ENCODE peak calls at places on chromosomes 11 and 22, in four cellular contexts. F is left ventricle myocardium superior; S is activated B cell treated with CpG ODN at 0.5 μM for 24 hours; I is activated CD8-positive, alpha-beta memory T cell treated with anti-CD3 and anti-CD28 coated beads, Interleukin-2, amount 10 ng/mL, durations not matched to agents 7 days and 5 days. K is an unnamed sample.

GRCh38 chr11:10623797-10624761 is 55.6 kb upstream of the LYVE1 start:
- ATAC-seq in F (peak; percentile 50), S (peak; percentile 9), I (no peak), K (no peak)

GRCh38 chr11:132101861-132102260 is 731.4 kb downstream of the NTM start:
- ATAC-seq in F (no peak), S (no peak), I (no peak), K (no peak)

GRCh38 chr22:25282671-25283561 is 63.5 kb downstream of the CRYBB2 start:
- ATAC-seq in F (no peak), S (peak; percentile 58), I (no peak), K (no peak)

GRCh38 chr11:68145120-68145866 is 24.1 kb upstream of the CHKA start:
- ATAC-seq in F (peak; percentile 1), S (no peak), I (no peak), K (no peak)

GRCh38 chr11:36131719-36132349 is 157.4 kb downstream of the COMMD9 start:
- ATAC-seq in F (peak; percentile 85), S (no peak), I (no peak), K (no peak)

GRCh38 chr22:30196867-30197336 is 49.7 kb downstream of the LIF start:
- ATAC-seq in F (no peak), S (peak; percentile 31), I (no peak), K (no peak)

GRCh38 chr11:64624869-64625481 is 34.0 kb downstream of the SLC22A12 start:
- ATAC-seq in F (peak; percentile 18), S (peak; percentile 80), I (no peak), K (no peak)

GRCh38 chr11:134294664-134295063 is 18.5 kb downstream of the GLB1L3 start:
- ATAC-seq in F (no peak), S (no peak), I (no peak), K (peak; percentile 79)

GRCh38 chr22:20029550-20030225 is 8.8 kb downstream of the TANGO2 start:
- ATAC-seq in F (peak; percentile 57), S (no peak), I (no peak), K (no peak)

GRCh38 chr11:110833033-110833484 is 120.8 kb upstream of the ARHGAP20 start:
- ATAC-seq in F (no peak), S (no peak), I (no peak), K (peak; percentile 65)

K was measured in activated T-helper 17 cell treated with anti-CD3 and anti-CD28 coated beads, Interleukin-2, amount 50 U/mL, for 72 hours.